ENCODE peak calls at places on chromosomes 12 and 14, in five cellular contexts. E is mesenchymal stem cell, J is esophagus squamous epithelium, C is neural progenitor cell, P is thoracic aorta. Q is an unnamed sample. For H3K9me3 and H3K4me1, the result is how much of the 10 kb centered on the place peaks cover.

GRCh38 chr12:100741084-100741711 is 53.4 kb upstream of the ANO4 start:
- DNase-seq in E (peak), J (no peak), C (peak), P (no peak), Q (peak)

GRCh38 chr12:100576311-100577036 is 3.0 kb downstream of the GAS2L3 start:
- DNase-seq in E (peak), J (no peak), C (no peak), P (no peak), Q (peak)

GRCh38 chr14:56666716-56667115 is 87.1 kb downstream of the TMEM260 start:
- DNase-seq in E (peak), J (no peak), C (no peak), P (no peak), Q (peak)

GRCh38 chr12:20268121-20268732 is 100.1 kb upstream of the PDE3A start:
- DNase-seq in E (peak), J (no peak), C (no peak), P (no peak), Q (no peak)

GRCh38 chr14:24246765-24247212 is 4.4 kb upstream of the TINF2 start:
- DNase-seq in E (peak), J (no peak), C (no peak), P (no peak), Q (peak)

GRCh38 chr12:132620113-132620892 is 1.7 kb downstream of the P2RX2 start:
- DNase-seq in E (no peak), J (no peak), C (no peak), P (no peak), Q (no peak)

GRCh38 chr12:32891956-32892355 is 4.6 kb downstream of the PKP2 start:
- DNase-seq in E (peak), J (no peak), C (peak), P (no peak), Q (no peak)

GRCh38 chr14:76941544-76942287 is 86.8 kb downstream of the IRF2BPL start:
- DNase-seq in E (no peak), J (no peak), C (no peak), P (no peak), Q (no peak)

GRCh38 chr12:81077329-81077685 is 572 bp upstream of the ACSS3 start:
- DNase-seq in E (peak), J (no peak), C (peak), P (no peak), Q (peak)

GRCh38 chr12:77013091-77013490 is 52.3 kb downstream of the E2F7 start:
- DNase-seq in E (peak), J (no peak), C (no peak), P (no peak), Q (peak)

GRCh38 chr14:96501383-96501745 is 818 bp upstream of the PAPOLA start:
- DNase-seq in E (no peak), J (no peak), C (no peak), P (no peak), Q (no peak)

GRCh38 chr12:31317471-31318397 is 8.2 kb downstream of the SINHCAF start:
- DNase-seq in E (peak), J (no peak), C (peak), P (no peak), Q (peak)

GRCh38 chr12:65025070-65025469 is 96.0 kb downstream of the WIF1 start:
- DNase-seq in E (no peak), J (no peak), C (no peak), P (no peak), Q (no peak)

GRCh38 chr14:20848316-20848954 is 42.8 kb upstream of the RNASE3 start:
- DNase-seq in E (no peak), J (no peak), C (no peak), P (no peak), Q (no peak)

GRCh38 chr12:105076098-105076497 is 8.2 kb downstream of the ALDH1L2 start:
- DNase-seq in E (peak), J (no peak), C (no peak), P (no peak), Q (peak)

GRCh38 chr12:96300064-96300463 is 100.2 kb downstream of the CDK17 start:
- DNase-seq in E (no peak), J (no peak), C (no peak), P (no peak), Q (no peak)

GRCh38 chr14:32939254-32940065 is 781 bp downstream of the NPAS3 start:
- DNase-seq in E (peak), J (no peak), C (peak), P (no peak), Q (peak)

GRCh38 chr14:66141733-66142132 is 344.4 kb upstream of the CCDC196 start:
- DNase-seq in E (no peak), J (no peak), C (no peak), P (no peak), Q (no peak)

GRCh38 chr14:103243764-103244737 is 90.0 kb upstream of the EIF5 start:
- DNase-seq in E (peak), J (no peak), C (no peak), P (no peak), Q (no peak)

GRCh38 chr14:34650786-34651584 is 21.0 kb upstream of the SNX6 start:
- DNase-seq in E (peak), J (no peak), C (no peak), P (no peak), Q (peak)

GRCh38 chr14:24662753-24663152 is 28.8 kb upstream of the GZMB start:
- DNase-seq in E (no peak), J (no peak), C (no peak), P (no peak), Q (no peak)

GRCh38 chr12:114673169-114673833 is 10.7 kb downstream of the TBX3 start:
- DNase-seq in E (peak), J (no peak), C (peak), P (no peak), Q (peak)

GRCh38 chr14:47278233-47278842 is 397.1 kb downstream of the MDGA2 start:
- DNase-seq in E (peak), J (no peak), C (peak), P (no peak), Q (peak)

GRCh38 chr14:106309423-106309822 is 783.0 kb downstream of the TMEM121 start:
- DNase-seq in E (no peak), J (no peak), C (no peak), P (no peak), Q (no peak)

GRCh38 chr14:87656315-87656714 is 336.7 kb downstream of the GALC start:
- DNase-seq in E (no peak), J (no peak), C (no peak), P (no peak), Q (no peak)

GRCh38 chr12:93164103-93164880 is 213.4 kb upstream of the NUDT4 start:
- DNase-seq in E (no peak), J (no peak), C (no peak), P (no peak), Q (no peak)

GRCh38 chr14:34012978-34013713 is 62.3 kb upstream of the EGLN3 start:
- DNase-seq in E (no peak), J (no peak), C (no peak), P (no peak), Q (no peak)

GRCh38 chr12:130425698-130426245 is 88.1 kb downstream of the PIWIL1 start:
- DNase-seq in E (no peak), J (no peak), C (no peak), P (no peak), Q (no peak)

GRCh38 chr12:6461401-6462233 is 8.9 kb downstream of the VAMP1 start:
- DNase-seq in E (no peak), J (peak), C (no peak), P (no peak), Q (no peak)

GRCh38 chr14:38073641-38074040 is 134.1 kb upstream of the SSTR1 start:
- DNase-seq in E (no peak), J (no peak), C (no peak), P (no peak), Q (no peak)

GRCh38 chr14:75053396-75054289 is 2.4 kb upstream of the MLH3 start:
- DNase-seq in E (peak), J (no peak), C (no peak), P (no peak), Q (peak)

GRCh38 chr14:69378274-69378673 is 19.8 kb downstream of the ERH start:
- DNase-seq in E (no peak), J (no peak), C (no peak), P (no peak), Q (no peak)

GRCh38 chr12:64173456-64173855 is 48.6 kb downstream of the KICS2 start:
- DNase-seq in E (no peak), J (no peak), C (no peak), P (no peak), Q (no peak)

GRCh38 chr14:94650806-94651805 is 38.9 kb downstream of the SERPINA3 start:
- DNase-seq in E (no peak), J (no peak), C (no peak), P (no peak), Q (no peak)

GRCh38 chr14:55807059-55807499 is 227.1 kb downstream of the KTN1 start:
- DNase-seq in E (peak), J (peak), C (no peak), P (peak), Q (peak)

GRCh38 chr14:103949386-103949785 is 7.1 kb upstream of the RD3L start:
- DNase-seq in E (no peak), J (no peak), C (no peak), P (no peak), Q (no peak)

GRCh38 chr14:64186231-64187129 is 107.7 kb downstream of the ESR2 start:
- DNase-seq in E (no peak), J (no peak), C (peak), P (no peak), Q (no peak)

GRCh38 chr12:6369916-6370575 is 5.3 kb downstream of the SCNN1A start:
- DNase-seq in E (no peak), J (no peak), C (no peak), P (no peak), Q (no peak)

DNA sequence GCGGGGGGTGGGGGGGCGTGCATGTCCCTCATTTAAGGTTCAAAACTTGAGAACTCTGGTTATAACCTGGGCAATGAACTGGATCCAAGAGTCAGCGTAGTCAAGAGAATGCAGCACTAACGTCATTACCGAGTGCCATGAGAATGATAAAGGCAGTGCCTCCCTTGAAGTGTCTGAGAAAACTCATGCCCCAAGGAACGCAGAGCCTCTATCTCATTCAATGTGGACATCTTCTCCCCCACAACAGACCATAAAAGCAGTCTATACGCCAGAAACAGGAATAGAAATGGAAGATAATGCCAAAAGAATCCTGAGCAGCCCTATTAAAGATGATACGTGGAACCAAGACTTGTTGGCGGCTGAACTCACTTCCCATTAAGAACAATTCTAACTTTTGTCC is 208.6 kb downstream of the MED13L start:
- DNase-seq in E (no peak), J (no peak), C (no peak), P (no peak), Q (no peak)
- H3K9me3 ChIP-seq in E (under half), J (under half), C (under half), P (under half), Q (under half)

GRCh38 chr12:106109168-106109910 is 29.4 kb downstream of the NUAK1 start:
- DNase-seq in E (peak), J (no peak), C (no peak), P (no peak), Q (no peak)
- H3K4me1 ChIP-seq in E (under half), J (half or more), C (half or more), P (half or more), Q (half or more)

GRCh38 chr14:98006008-98006407 is 1208.8 kb downstream of the VRK1 start:
- DNase-seq in E (no peak), J (no peak), C (no peak), P (no peak), Q (no peak)

GRCh38 chr14:98008381-98009113 is 1211.4 kb downstream of the VRK1 start:
- DNase-seq in E (no peak), J (no peak), C (no peak), P (no peak), Q (no peak)

GRCh38 chr14:98015921-98016320 is 1218.7 kb downstream of the VRK1 start:
- DNase-seq in E (no peak), J (no peak), C (no peak), P (no peak), Q (no peak)

GRCh38 chr14:98014851-98015615 is 1217.9 kb downstream of the VRK1 start:
- DNase-seq in E (no peak), J (no peak), C (no peak), P (no peak), Q (no peak)

GRCh38 chr14:98010791-98011190 is 1213.6 kb downstream of the VRK1 start:
- DNase-seq in E (no peak), J (no peak), C (no peak), P (no peak), Q (no peak)
- H3K9me3 ChIP-seq in E (under half), J (under half), C (under half), P (under half), Q (under half)

GRCh38 chr14:73761621-73762355 is 47.6 kb upstream of the PNMA1 start:
- DNase-seq in E (peak), J (no peak), C (no peak), P (no peak), Q (no peak)

GRCh38 chr14:73758392-73759182 is 44.4 kb upstream of the PNMA1 start:
- DNase-seq in E (peak), J (peak), C (peak), P (no peak), Q (peak)

GRCh38 chr14:73760598-73761586 is 46.7 kb upstream of the PNMA1 start:
- DNase-seq in E (no peak), J (no peak), C (no peak), P (no peak), Q (no peak)

GRCh38 chr14:73759183-73759713 is 45.1 kb upstream of the PNMA1 start:
- DNase-seq in E (peak), J (no peak), C (peak), P (no peak), Q (peak)

DNA sequence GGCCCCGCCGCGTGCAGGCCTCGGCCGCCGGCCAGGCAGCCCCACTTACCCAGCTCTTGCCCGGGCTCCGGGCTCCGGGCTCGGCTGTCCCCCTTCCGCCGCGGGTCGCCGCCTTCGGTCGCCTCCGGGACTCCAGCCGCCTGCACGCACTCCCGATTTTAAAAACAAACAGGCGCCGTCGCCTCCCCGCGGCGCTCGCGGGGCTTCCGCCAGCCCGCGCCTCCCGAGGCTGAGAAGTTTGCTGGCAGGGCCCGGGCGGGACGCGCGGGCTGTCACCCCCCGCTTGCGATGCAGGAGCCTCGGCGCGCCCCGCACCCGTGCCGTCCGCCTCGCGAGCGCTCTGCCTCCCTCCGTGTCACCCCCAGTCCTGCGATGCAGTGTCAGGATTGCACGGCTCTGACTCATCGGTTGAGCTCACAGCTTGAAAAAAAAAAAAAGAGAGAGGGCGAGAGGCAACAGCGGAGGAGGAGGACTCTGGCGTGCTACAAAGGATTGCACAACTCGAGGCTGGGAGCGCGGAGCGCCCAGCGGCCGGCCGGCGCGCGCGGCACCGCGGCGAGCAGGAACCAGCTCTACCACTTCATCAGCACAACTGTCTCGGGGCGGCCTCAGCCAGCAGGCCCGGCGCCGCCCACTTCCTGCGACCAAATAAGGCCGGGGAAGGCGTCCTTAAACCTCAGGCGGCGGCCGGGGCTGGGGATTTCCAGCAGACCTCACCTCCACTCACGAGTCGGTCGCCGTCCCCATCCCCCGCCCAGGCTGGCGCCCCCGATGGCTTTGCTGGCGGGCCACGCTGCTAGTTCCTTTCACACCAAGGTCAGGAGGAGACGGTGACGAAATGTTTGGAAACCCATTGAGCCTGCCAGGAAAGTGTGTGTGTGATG is 45.8 kb upstream of the PNMA1 start:
- DNase-seq in E (peak), J (peak), C (peak), P (peak), Q (peak)
- H3K4me1 ChIP-seq in E (half or more), J (half or more), C (under half), P (half or more), Q (half or more)

Q was measured in adipocyte.